ENCODE peak calls at places on chromosomes 13 and 19, in seven cellular contexts. One of them, this sample, is unnamed.

GRCh38 chr13:26325876-26326275 is 71.9 kb downstream of the CDK8 start:
- DNase-seq in transverse colon: no peak
- DNase-seq in A549: no peak
- DNase-seq in body of pancreas: no peak
- DNase-seq in tibial nerve: no peak
- DNase-seq in suprapubic skin: no peak
- DNase-seq in adrenal gland: no peak
- DNase-seq in this sample: no peak

GRCh38 chr13:71051573-71051972 is 815.4 kb downstream of the DACH1 start:
- DNase-seq in transverse colon: no peak
- DNase-seq in A549: no peak
- DNase-seq in body of pancreas: no peak
- DNase-seq in tibial nerve: no peak
- DNase-seq in suprapubic skin: no peak
- DNase-seq in adrenal gland: no peak
- DNase-seq in this sample: no peak

GRCh38 chr19:5828661-5829566 is 10.6 kb downstream of the FUT6 start:
- DNase-seq in transverse colon: peak; percentile 58
- DNase-seq in A549: no peak
- DNase-seq in body of pancreas: peak; percentile 64
- DNase-seq in tibial nerve: no peak
- DNase-seq in suprapubic skin: no peak
- DNase-seq in adrenal gland: peak; percentile 54
- DNase-seq in this sample: peak; percentile 65

GRCh38 chr19:4717191-4717965 is 6.3 kb downstream of the DPP9 start:
- DNase-seq in transverse colon: no peak
- DNase-seq in A549: peak; percentile 61
- DNase-seq in body of pancreas: no peak
- DNase-seq in tibial nerve: peak; percentile 45
- DNase-seq in suprapubic skin: no peak
- DNase-seq in adrenal gland: no peak
- DNase-seq in this sample: no peak

GRCh38 chr19:44806271-44806670 is 2.6 kb upstream of the BCAM start:
- DNase-seq in transverse colon: no peak
- DNase-seq in A549: no peak
- DNase-seq in body of pancreas: no peak
- DNase-seq in tibial nerve: no peak
- DNase-seq in suprapubic skin: no peak
- DNase-seq in adrenal gland: no peak
- DNase-seq in this sample: no peak

GRCh38 chr19:1424182-1424955 is 13.8 kb upstream of the RPS15 start:
- DNase-seq in transverse colon: no peak
- DNase-seq in A549: no peak
- DNase-seq in body of pancreas: no peak
- DNase-seq in tibial nerve: no peak
- DNase-seq in suprapubic skin: no peak
- DNase-seq in adrenal gland: no peak
- DNase-seq in this sample: no peak

GRCh38 chr13:90928109-90928508 is 419.4 kb upstream of the MIR17HG start:
- DNase-seq in transverse colon: no peak
- DNase-seq in A549: no peak
- DNase-seq in body of pancreas: no peak
- DNase-seq in tibial nerve: no peak
- DNase-seq in suprapubic skin: no peak
- DNase-seq in adrenal gland: no peak
- DNase-seq in this sample: no peak

GRCh38 chr19:2044709-2045500 is 6.1 kb downstream of the MKNK2 start:
- DNase-seq in transverse colon: no peak
- DNase-seq in A549: no peak
- DNase-seq in body of pancreas: peak; percentile 16
- DNase-seq in tibial nerve: no peak
- DNase-seq in suprapubic skin: no peak
- DNase-seq in adrenal gland: peak; percentile 38
- DNase-seq in this sample: no peak

GRCh38 chr13:24744247-24744646 is 19.7 kb upstream of the RNF17 start:
- DNase-seq in transverse colon: no peak
- DNase-seq in A549: no peak
- DNase-seq in body of pancreas: no peak
- DNase-seq in tibial nerve: no peak
- DNase-seq in suprapubic skin: no peak
- DNase-seq in adrenal gland: no peak
- DNase-seq in this sample: no peak

GRCh38 chr19:52200044-52200443 is 10.2 kb downstream of the PPP2R1A start:
- DNase-seq in transverse colon: no peak
- DNase-seq in A549: no peak
- DNase-seq in body of pancreas: no peak
- DNase-seq in tibial nerve: no peak
- DNase-seq in suprapubic skin: peak; percentile 66
- DNase-seq in adrenal gland: peak; percentile 50
- DNase-seq in this sample: no peak

GRCh38 chr13:100916943-100917342 is 242.3 kb upstream of the TMTC4 start:
- DNase-seq in transverse colon: no peak
- DNase-seq in A549: no peak
- DNase-seq in body of pancreas: no peak
- DNase-seq in tibial nerve: no peak
- DNase-seq in suprapubic skin: no peak
- DNase-seq in adrenal gland: no peak
- DNase-seq in this sample: no peak

GRCh38 chr19:3760871-3761361 is 576 bp downstream of the APBA3 start:
- DNase-seq in transverse colon: no peak
- DNase-seq in A549: no peak
- DNase-seq in body of pancreas: no peak
- DNase-seq in tibial nerve: no peak
- DNase-seq in suprapubic skin: no peak
- DNase-seq in adrenal gland: peak; percentile 36
- DNase-seq in this sample: peak; percentile 46

GRCh38 chr19:42528354-42529247 is at the start of gene CEACAM1:
- DNase-seq in transverse colon: peak; percentile 84
- DNase-seq in A549: no peak
- DNase-seq in body of pancreas: peak; percentile 23
- DNase-seq in tibial nerve: no peak
- DNase-seq in suprapubic skin: no peak
- DNase-seq in adrenal gland: peak; percentile 43
- DNase-seq in this sample: no peak

GRCh38 chr19:46254776-46255175 is 25.2 kb downstream of the IGFL1 start:
- DNase-seq in transverse colon: no peak
- DNase-seq in A549: no peak
- DNase-seq in body of pancreas: no peak
- DNase-seq in tibial nerve: no peak
- DNase-seq in suprapubic skin: no peak
- DNase-seq in adrenal gland: no peak
- DNase-seq in this sample: no peak

GRCh38 chr13:98827449-98827848 is 75.0 kb upstream of the SLC15A1 start:
- DNase-seq in transverse colon: no peak
- DNase-seq in A549: no peak
- DNase-seq in body of pancreas: no peak
- DNase-seq in tibial nerve: no peak
- DNase-seq in suprapubic skin: no peak
- DNase-seq in adrenal gland: no peak
- DNase-seq in this sample: peak; percentile 3

GRCh38 chr13:110128546-110128945 is 178.4 kb downstream of the COL4A1 start:
- DNase-seq in transverse colon: no peak
- DNase-seq in A549: no peak
- DNase-seq in body of pancreas: no peak
- DNase-seq in tibial nerve: no peak
- DNase-seq in suprapubic skin: no peak
- DNase-seq in adrenal gland: no peak
- DNase-seq in this sample: no peak

DNA sequence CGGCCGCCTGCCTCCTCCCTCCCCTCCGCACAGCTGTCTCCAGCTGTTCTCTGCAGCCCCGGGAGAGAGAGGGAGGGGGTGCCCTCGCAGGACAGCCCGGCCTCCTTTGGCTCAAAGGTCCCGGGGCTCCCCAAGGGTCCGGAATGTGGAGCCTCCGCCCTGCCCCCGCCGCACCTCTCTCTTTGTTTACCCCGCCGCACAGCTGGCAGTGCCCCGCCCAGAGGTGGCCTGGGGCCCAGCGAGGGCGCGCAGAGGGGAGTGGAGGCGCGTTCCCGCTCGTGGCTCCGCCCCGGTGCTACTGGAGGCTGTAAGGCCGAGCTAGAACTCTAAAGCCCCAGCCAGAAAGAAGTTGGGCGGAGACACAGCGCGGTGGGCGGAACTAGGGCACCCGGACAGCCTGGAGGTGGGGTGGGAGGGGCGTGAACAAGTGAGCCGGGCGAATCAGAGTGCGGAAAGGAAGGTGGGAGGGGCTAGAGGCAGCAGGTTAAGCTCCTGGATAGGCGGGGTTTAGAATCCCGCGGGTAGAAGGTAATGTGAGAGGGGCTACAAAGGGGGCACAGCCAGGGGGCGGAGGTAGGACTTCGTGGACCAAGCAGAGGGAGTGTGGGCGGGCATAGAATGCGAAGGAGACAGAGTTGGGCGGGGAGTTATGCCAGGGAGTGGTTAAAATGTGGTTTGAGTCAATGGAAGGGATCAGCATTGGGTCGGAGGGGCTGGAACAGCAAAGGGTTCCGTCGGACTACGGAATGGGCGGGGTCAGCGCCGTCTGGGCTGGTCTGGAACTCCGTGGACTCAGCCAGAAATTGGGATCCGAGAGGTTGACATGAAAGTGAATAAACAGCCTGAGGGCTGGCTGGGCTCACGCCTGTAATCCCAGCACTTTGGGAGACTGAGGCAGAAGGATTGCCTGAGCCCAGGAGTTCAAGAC is 2.8 kb downstream of the LTBP4 start:
- DNase-seq in transverse colon: peak; percentile 100
- DNase-seq in A549: peak; percentile 99
- DNase-seq in body of pancreas: peak; percentile 100
- DNase-seq in tibial nerve: peak; percentile 98
- DNase-seq in suprapubic skin: peak; percentile 99
- DNase-seq in adrenal gland: peak; percentile 99
- DNase-seq in this sample: peak; percentile 99
- TF ChIP-seq POLR2A in transverse colon: peak; percentile 61
- TF ChIP-seq POLR2A in A549: peak; percentile 20
- TF ChIP-seq POLR2A in body of pancreas: no peak
- TF ChIP-seq POLR2A in tibial nerve: no peak
- TF ChIP-seq POLR2A in suprapubic skin: no peak
- TF ChIP-seq POLR2A in adrenal gland: peak; percentile 81
- TF ChIP-seq POLR2A in this sample: peak; percentile 43

GRCh38 chr19:55172741-55173140 is 6.3 kb upstream of the DNAAF3 start:
- DNase-seq in transverse colon: no peak
- DNase-seq in A549: no peak
- DNase-seq in body of pancreas: no peak
- DNase-seq in tibial nerve: no peak
- DNase-seq in suprapubic skin: no peak
- DNase-seq in adrenal gland: no peak
- DNase-seq in this sample: no peak

GRCh38 chr19:55173186-55173716 is 6.8 kb upstream of the DNAAF3 start:
- DNase-seq in transverse colon: no peak
- DNase-seq in A549: no peak
- DNase-seq in body of pancreas: no peak
- DNase-seq in tibial nerve: no peak
- DNase-seq in suprapubic skin: no peak
- DNase-seq in adrenal gland: no peak
- DNase-seq in this sample: no peak

GRCh38 chr19:55174425-55175116 is 5.5 kb downstream of the SYT5 start:
- DNase-seq in transverse colon: no peak
- DNase-seq in A549: no peak
- DNase-seq in body of pancreas: no peak
- DNase-seq in tibial nerve: no peak
- DNase-seq in suprapubic skin: no peak
- DNase-seq in adrenal gland: no peak
- DNase-seq in this sample: no peak

GRCh38 chr19:55175117-55175867 is 4.8 kb downstream of the SYT5 start:
- DNase-seq in transverse colon: no peak
- DNase-seq in A549: no peak
- DNase-seq in body of pancreas: no peak
- DNase-seq in tibial nerve: no peak
- DNase-seq in suprapubic skin: no peak
- DNase-seq in adrenal gland: no peak
- DNase-seq in this sample: no peak

DNA sequence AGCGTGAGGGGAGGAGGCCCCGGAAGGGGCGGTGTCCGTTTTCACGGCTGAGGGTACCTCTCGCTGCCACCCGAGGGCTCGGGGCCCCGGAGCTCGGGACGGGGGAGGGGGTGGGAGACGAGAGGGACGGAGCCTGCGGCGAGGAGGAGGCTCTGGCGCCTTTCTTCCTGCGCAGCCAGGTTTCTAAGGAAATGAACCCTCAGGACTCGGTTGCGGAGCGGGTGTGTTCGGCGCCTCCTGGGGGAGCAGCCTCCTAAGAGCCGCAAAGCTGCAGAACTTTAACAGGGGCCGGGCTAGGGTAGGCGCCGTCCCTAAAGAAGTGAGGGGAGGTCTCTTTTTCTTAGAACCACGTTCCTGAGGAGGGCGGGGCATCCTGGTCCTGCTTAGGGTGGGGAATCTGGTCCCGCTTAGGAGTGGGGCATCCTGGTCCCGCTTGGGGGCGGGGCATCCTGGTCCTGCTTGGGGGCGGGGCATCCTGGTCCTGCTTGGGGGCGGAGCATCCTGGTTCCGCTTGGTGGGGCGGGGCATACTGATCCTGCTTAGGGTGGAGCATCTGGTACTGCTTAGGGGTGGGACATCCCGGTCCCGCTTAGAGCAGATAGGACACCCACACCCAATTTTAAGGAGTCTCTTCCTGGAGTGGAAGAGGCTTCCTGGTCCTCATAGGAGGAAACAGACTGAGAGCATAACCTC is 6.2 kb downstream of the SYT5 start:
- DNase-seq in transverse colon: peak; percentile 61
- DNase-seq in A549: peak; percentile 95
- DNase-seq in body of pancreas: peak; percentile 33
- DNase-seq in tibial nerve: no peak
- DNase-seq in suprapubic skin: no peak
- DNase-seq in adrenal gland: peak; percentile 89
- DNase-seq in this sample: peak; percentile 43
- TF ChIP-seq POLR2A in transverse colon: no peak
- TF ChIP-seq POLR2A in A549: peak; percentile 28
- TF ChIP-seq POLR2A in body of pancreas: no peak
- TF ChIP-seq POLR2A in tibial nerve: no peak
- TF ChIP-seq POLR2A in suprapubic skin: no peak
- TF ChIP-seq POLR2A in adrenal gland: no peak
- TF ChIP-seq POLR2A in this sample: no peak

GRCh38 chr13:112101360-112101930 is 34.5 kb downstream of the SOX1 start:
- DNase-seq in transverse colon: no peak
- DNase-seq in A549: no peak
- DNase-seq in body of pancreas: no peak
- DNase-seq in tibial nerve: no peak
- DNase-seq in suprapubic skin: no peak
- DNase-seq in adrenal gland: no peak
- DNase-seq in this sample: no peak
- TF ChIP-seq POLR2A in transverse colon: no peak
- TF ChIP-seq POLR2A in A549: no peak
- TF ChIP-seq POLR2A in body of pancreas: no peak
- TF ChIP-seq POLR2A in tibial nerve: no peak
- TF ChIP-seq POLR2A in suprapubic skin: no peak
- TF ChIP-seq POLR2A in adrenal gland: no peak
- TF ChIP-seq POLR2A in this sample: no peak

GRCh38 chr19:50492303-50493052 is 15.8 kb upstream of the GARIN5A start:
- DNase-seq in transverse colon: no peak
- DNase-seq in A549: no peak
- DNase-seq in body of pancreas: no peak
- DNase-seq in tibial nerve: no peak
- DNase-seq in suprapubic skin: no peak
- DNase-seq in adrenal gland: no peak
- DNase-seq in this sample: no peak
- TF ChIP-seq POLR2A in transverse colon: no peak
- TF ChIP-seq POLR2A in A549: no peak
- TF ChIP-seq POLR2A in body of pancreas: no peak
- TF ChIP-seq POLR2A in tibial nerve: no peak
- TF ChIP-seq POLR2A in suprapubic skin: no peak
- TF ChIP-seq POLR2A in adrenal gland: no peak
- TF ChIP-seq POLR2A in this sample: no peak

GRCh38 chr19:55027472-55028337 is 10.4 kb downstream of the GP6 start:
- DNase-seq in transverse colon: no peak
- DNase-seq in A549: no peak
- DNase-seq in body of pancreas: no peak
- DNase-seq in tibial nerve: no peak
- DNase-seq in suprapubic skin: no peak
- DNase-seq in adrenal gland: no peak
- DNase-seq in this sample: no peak
- TF ChIP-seq POLR2A in transverse colon: no peak
- TF ChIP-seq POLR2A in A549: no peak
- TF ChIP-seq POLR2A in body of pancreas: no peak
- TF ChIP-seq POLR2A in tibial nerve: no peak
- TF ChIP-seq POLR2A in suprapubic skin: no peak
- TF ChIP-seq POLR2A in adrenal gland: no peak
- TF ChIP-seq POLR2A in this sample: no peak

This sample was measured in erythroblast.